ENCODE peak calls at places on chromosomes 7 and 10, in seven cellular contexts. Y, C, L, A, M, O and E are unnamed samples.

GRCh38 chr10:14673189-14673947 is 101.3 kb downstream of the FAM107B start:
- DNase-seq in Y (no peak), C (no peak), L (no peak), A (no peak), M (no peak), O (no peak), E (no peak)

GRCh38 chr7:18565337-18565736 is 69.8 kb downstream of the HDAC9 start:
- DNase-seq in Y (no peak), C (no peak), L (no peak), A (no peak), M (no peak), O (no peak), E (no peak)

GRCh38 chr7:74290590-74290950 is 1.4 kb downstream of the CLIP2 start:
- DNase-seq in Y (no peak), C (no peak), L (no peak), A (no peak), M (no peak), O (no peak), E (no peak)

GRCh38 chr7:133931053-133931452 is 196.1 kb upstream of the LRGUK start:
- DNase-seq in Y (no peak), C (no peak), L (no peak), A (no peak), M (no peak), O (no peak), E (no peak)

GRCh38 chr7:69840248-69840647 is 242.0 kb downstream of the AUTS2 start:
- DNase-seq in Y (no peak), C (no peak), L (no peak), A (no peak), M (no peak), O (no peak), E (no peak)

GRCh38 chr10:127977368-127978009 is 70.6 kb downstream of the PTPRE start:
- DNase-seq in Y (no peak), C (no peak), L (peak; percentile 83), A (no peak), M (no peak), O (no peak), E (no peak)

GRCh38 chr10:59108886-59109288 is 67.6 kb upstream of the PHYHIPL start:
- DNase-seq in Y (no peak), C (no peak), L (no peak), A (no peak), M (no peak), O (no peak), E (no peak)

GRCh38 chr7:96169439-96169838 is 152.5 kb downstream of the SLC25A13 start:
- DNase-seq in Y (no peak), C (no peak), L (peak; percentile 25), A (no peak), M (no peak), O (no peak), E (no peak)

GRCh38 chr10:70733051-70733450 is 52.1 kb downstream of the TBATA start:
- DNase-seq in Y (no peak), C (no peak), L (no peak), A (no peak), M (no peak), O (no peak), E (no peak)

GRCh38 chr7:98831641-98832221 is 38.1 kb downstream of the TMEM130 start:
- DNase-seq in Y (no peak), C (peak; percentile 20), L (no peak), A (no peak), M (no peak), O (peak; percentile 30), E (peak; percentile 14)

GRCh38 chr7:2870471-2870941 is 26.4 kb upstream of the GNA12 start:
- DNase-seq in Y (peak; percentile 43), C (no peak), L (no peak), A (peak; percentile 66), M (peak; percentile 65), O (peak; percentile 66), E (no peak)

GRCh38 chr7:29253225-29253624 is 58.6 kb downstream of the CHN2 start:
- DNase-seq in Y (no peak), C (no peak), L (no peak), A (no peak), M (no peak), O (no peak), E (no peak)

GRCh38 chr7:44309271-44310091 is 15.9 kb downstream of the CAMK2B start:
- DNase-seq in Y (no peak), C (no peak), L (no peak), A (peak; percentile 72), M (no peak), O (peak; percentile 79), E (no peak)

GRCh38 chr10:85682621-85683020 is 684.0 kb downstream of the GRID1 start:
- DNase-seq in Y (no peak), C (no peak), L (no peak), A (no peak), M (no peak), O (no peak), E (no peak)

GRCh38 chr7:28469562-28469961 is 57.2 kb downstream of the CREB5 start:
- DNase-seq in Y (no peak), C (no peak), L (no peak), A (no peak), M (no peak), O (no peak), E (no peak)

GRCh38 chr10:79028456-79029010 is 40.2 kb upstream of the ZMIZ1 start:
- DNase-seq in Y (no peak), C (no peak), L (no peak), A (no peak), M (no peak), O (no peak), E (peak; percentile 44)

GRCh38 chr10:26222563-26222962 is 6.0 kb downstream of the GAD2 start:
- DNase-seq in Y (no peak), C (no peak), L (no peak), A (no peak), M (no peak), O (no peak), E (no peak)

GRCh38 chr7:102841290-102841689 is 71.5 kb upstream of the LRRC17 start:
- DNase-seq in Y (no peak), C (no peak), L (no peak), A (peak; percentile 12), M (no peak), O (no peak), E (no peak)

GRCh38 chr7:46485481-46486065 is 564.5 kb upstream of the IGFBP3 start:
- DNase-seq in Y (no peak), C (no peak), L (no peak), A (no peak), M (no peak), O (no peak), E (no peak)

GRCh38 chr10:78277734-78278404 is 244.2 kb downstream of the RPS24 start:
- DNase-seq in Y (no peak), C (no peak), L (peak; percentile 42), A (no peak), M (no peak), O (no peak), E (no peak)

GRCh38 chr10:125201108-125201524 is 40.8 kb upstream of the CTBP2 start:
- DNase-seq in Y (no peak), C (no peak), L (no peak), A (peak; percentile 57), M (peak; percentile 6), O (no peak), E (no peak)

GRCh38 chr7:83366629-83367028 is 203.9 kb upstream of the PCLO start:
- DNase-seq in Y (no peak), C (no peak), L (no peak), A (no peak), M (peak; percentile 7), O (no peak), E (no peak)